ENCODE peak calls at places on chromosomes 16 and 17, in seven cellular contexts. P is HCT116, F is SK-N-SH, W is HepG2, X is K562, I is GM12878, G is H1. L is an unnamed sample.
A peak's percentile ranks its signal among the peaks of the same experiment; 100 is the strongest.

GRCh38 chr16:73020409-73020884 is 27.5 kb downstream of the ZFHX3 start:
- DNase-seq in W (peak; percentile 92), F (no peak), X (no peak), I (no peak), G (no peak), P (peak; percentile 72), L (peak; percentile 34)

GRCh38 chr16:4578961-4579530 is 22.9 kb downstream of the C16orf96 start:
- DNase-seq in G (no peak), I (no peak), F (no peak), X (peak; percentile 2), W (no peak), P (no peak), L (no peak)

GRCh38 chr17:63587770-63588169 is 12.9 kb upstream of the TACO1 start:
- DNase-seq in X (no peak), W (no peak), F (no peak), P (no peak), G (no peak), I (no peak), L (no peak)

GRCh38 chr17:72560303-72561247 is 439.8 kb downstream of the SOX9 start:
- DNase-seq in P (peak; percentile 61), G (no peak), I (no peak), X (peak; percentile 77), F (peak; percentile 88), W (peak; percentile 68), L (peak; percentile 76)

GRCh38 chr17:19336938-19337711 is 25.4 kb downstream of the B9D1 start:
- DNase-seq in P (no peak), G (no peak), F (no peak), I (no peak), X (no peak), W (peak; percentile 68), L (peak; percentile 64)

GRCh38 chr17:12081720-12082119 is 61.0 kb downstream of the MAP2K4 start:
- DNase-seq in P (no peak), X (no peak), F (no peak), W (no peak), I (no peak), G (no peak), L (no peak)

GRCh38 chr16:29991571-29991904 is 3.9 kb downstream of the HIRIP3 start:
- DNase-seq in F (no peak), P (no peak), W (no peak), X (no peak), I (no peak), G (no peak), L (no peak)

GRCh38 chr17:5488752-5489151 is 2.4 kb downstream of the MIS12 start:
- DNase-seq in W (no peak), F (no peak), I (no peak), G (no peak), X (no peak), P (no peak), L (no peak)

GRCh38 chr16:1723450-1724147 is 17.6 kb downstream of the MAPK8IP3 start:
- DNase-seq in G (no peak), F (peak; percentile 78), P (no peak), W (peak; percentile 37), I (no peak), X (peak; percentile 55), L (peak; percentile 55)

GRCh38 chr17:51445934-51446333 is 185.6 kb downstream of the UTP18 start:
- DNase-seq in F (no peak), G (no peak), I (no peak), X (no peak), P (no peak), W (no peak), L (no peak)
- TF ChIP-seq JUND in F (no peak), G (no peak), I (no peak), X (no peak), P (no peak), W (no peak), L (no peak)

DNA sequence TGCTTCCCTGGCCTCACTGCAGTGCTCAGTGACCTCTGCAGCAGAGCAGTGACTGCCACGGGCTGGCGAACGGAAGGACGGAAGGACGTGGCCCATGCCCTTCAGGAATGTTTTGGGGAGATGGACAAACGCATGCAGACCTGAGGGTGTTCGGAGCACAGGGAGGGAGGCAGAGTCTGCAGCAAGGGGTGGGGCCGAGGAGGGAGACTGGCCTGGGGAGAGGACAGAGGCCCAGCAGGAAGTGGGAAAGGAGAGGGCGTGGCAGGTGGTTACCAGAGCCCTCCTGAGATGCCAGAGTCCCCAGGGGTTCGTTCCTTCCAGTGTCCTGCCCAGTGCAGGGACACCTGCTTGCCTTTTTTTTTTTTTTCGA is 21.9 kb downstream of the ADORA2B start:
- DNase-seq in I (no peak), P (no peak), X (no peak), G (no peak), W (peak; percentile 35), F (no peak), L (no peak)
- TF ChIP-seq JUND in I (no peak), P (no peak), X (no peak), G (no peak), W (no peak), F (no peak), L (no peak)

GRCh38 chr17:17204041-17204591 is 2.0 kb downstream of the PLD6 start:
- DNase-seq in G (no peak), P (no peak), F (no peak), X (no peak), I (no peak), W (no peak), L (no peak)
- TF ChIP-seq JUND in G (no peak), P (no peak), F (no peak), X (no peak), I (no peak), W (no peak), L (no peak)

GRCh38 chr17:61809816-61810392 is 53.4 kb downstream of the BRIP1 start:
- DNase-seq in P (no peak), G (no peak), F (no peak), I (no peak), W (no peak), X (no peak), L (no peak)
- TF ChIP-seq JUND in P (no peak), G (no peak), F (peak; percentile 47), I (no peak), W (no peak), X (no peak), L (no peak)

L was measured in T47D.